ENCODE peak calls at places on chromosome 10, in ten cellular contexts. U, M, P, C, Y, A, G, D, O and W are unnamed samples.

GRCh38 chr10:32982293-32982709 is 24.3 kb upstream of the ITGB1 start:
- DNase-seq in U (peak), M (no peak), P (no peak), C (no peak), Y (peak), A (no peak), G (no peak), D (peak), O (no peak), W (peak)

GRCh38 chr10:12250181-12250580 is 54.2 kb downstream of the CDC123 start:
- DNase-seq in U (no peak), M (no peak), P (no peak), C (no peak), Y (no peak), A (no peak), G (peak), D (no peak), O (no peak), W (no peak)

GRCh38 chr10:12006671-12007070 is 35.9 kb downstream of the UPF2 start:
- DNase-seq in U (no peak), M (no peak), P (no peak), C (no peak), Y (no peak), A (no peak), G (no peak), D (no peak), O (no peak), W (no peak)

GRCh38 chr10:91409869-91410637 is at the start of gene HECTD2:
- DNase-seq in U (peak), M (peak), P (peak), C (peak), Y (peak), A (peak), G (peak), D (peak), O (peak), W (peak)

GRCh38 chr10:17665742-17666141 is 21.8 kb downstream of the STAM start:
- DNase-seq in U (peak), M (no peak), P (no peak), C (no peak), Y (peak), A (no peak), G (no peak), D (peak), O (no peak), W (peak)

GRCh38 chr10:46248651-46249131 is 38.1 kb upstream of the ANTXRL start:
- DNase-seq in U (no peak), M (no peak), P (peak), C (peak), Y (no peak), A (no peak), G (no peak), D (no peak), O (no peak), W (no peak)

GRCh38 chr10:20100157-20100556 is 283.9 kb downstream of the PLXDC2 start:
- DNase-seq in U (peak), M (no peak), P (no peak), C (no peak), Y (peak), A (no peak), G (no peak), D (peak), O (no peak), W (peak)

GRCh38 chr10:117226813-117227451 is 14.0 kb upstream of the SLC18A2 start:
- DNase-seq in U (peak), M (no peak), P (no peak), C (peak), Y (peak), A (peak), G (no peak), D (peak), O (peak), W (peak)

GRCh38 chr10:45408421-45409319 is 34.7 kb downstream of the ALOX5 start:
- DNase-seq in U (no peak), M (no peak), P (no peak), C (no peak), Y (no peak), A (no peak), G (no peak), D (no peak), O (no peak), W (no peak)

GRCh38 chr10:59557052-59557451 is 152.6 kb downstream of the SLC16A9 start:
- DNase-seq in U (peak), M (no peak), P (no peak), C (no peak), Y (no peak), A (peak), G (no peak), D (peak), O (no peak), W (no peak)

GRCh38 chr10:69885379-69886156 is 83.9 kb downstream of the COL13A1 start:
- DNase-seq in U (peak), M (no peak), P (no peak), C (no peak), Y (no peak), A (no peak), G (no peak), D (no peak), O (peak), W (no peak)

GRCh38 chr10:52261362-52261761 is 52.7 kb upstream of the DKK1 start:
- DNase-seq in U (no peak), M (no peak), P (no peak), C (no peak), Y (no peak), A (no peak), G (no peak), D (no peak), O (no peak), W (no peak)

GRCh38 chr10:86341361-86341811 is 25.2 kb downstream of the GRID1 start:
- DNase-seq in U (no peak), M (peak), P (no peak), C (no peak), Y (no peak), A (no peak), G (no peak), D (peak), O (no peak), W (no peak)

GRCh38 chr10:103911021-103911459 is 6.9 kb downstream of the STN1 start:
- DNase-seq in U (no peak), M (no peak), P (no peak), C (no peak), Y (no peak), A (no peak), G (no peak), D (no peak), O (no peak), W (no peak)

GRCh38 chr10:86662186-86663045 is 5.9 kb upstream of the LDB3 start:
- DNase-seq in U (no peak), M (no peak), P (no peak), C (no peak), Y (no peak), A (no peak), G (peak), D (no peak), O (no peak), W (no peak)

GRCh38 chr10:52740913-52741675 is 31.5 kb downstream of the MBL2 start:
- DNase-seq in U (peak), M (no peak), P (no peak), C (peak), Y (peak), A (peak), G (no peak), D (peak), O (peak), W (peak)

GRCh38 chr10:132311338-132311939 is 3.7 kb upstream of the STK32C start:
- DNase-seq in U (no peak), M (no peak), P (no peak), C (no peak), Y (peak), A (peak), G (no peak), D (no peak), O (peak), W (no peak)
- H3K4me3 ChIP-seq in U (no peak), M (no peak), P (no peak), C (no peak), Y (no peak), A (no peak), G (no peak), D (no peak), O (no peak), W (no peak)

GRCh38 chr10:8873310-8873709 is 818.8 kb downstream of the GATA3 start:
- DNase-seq in U (peak), M (no peak), P (no peak), C (no peak), Y (peak), A (no peak), G (no peak), D (peak), O (no peak), W (no peak)
- TF ChIP-seq CTCF in U (no peak), M (no peak), P (no peak), C (no peak), Y (peak), A (peak), G (no peak), D (no peak), O (peak), W (no peak)

GRCh38 chr10:74078037-74078436 is 72.6 kb downstream of the AP3M1 start:
- DNase-seq in U (peak), M (no peak), P (no peak), C (no peak), Y (no peak), A (no peak), G (no peak), D (peak), O (no peak), W (no peak)

GRCh38 chr10:74076961-74077360 is 73.7 kb downstream of the AP3M1 start:
- DNase-seq in U (no peak), M (no peak), P (no peak), C (no peak), Y (no peak), A (no peak), G (no peak), D (no peak), O (no peak), W (no peak)

GRCh38 chr10:74079028-74079913 is 71.4 kb downstream of the AP3M1 start:
- DNase-seq in U (peak), M (no peak), P (no peak), C (no peak), Y (no peak), A (no peak), G (no peak), D (peak), O (no peak), W (peak)

GRCh38 chr10:74075906-74076305 is 74.7 kb downstream of the AP3M1 start:
- DNase-seq in U (no peak), M (no peak), P (no peak), C (no peak), Y (no peak), A (no peak), G (no peak), D (no peak), O (no peak), W (no peak)

GRCh38 chr10:74077416-74077815 is 73.2 kb downstream of the AP3M1 start:
- DNase-seq in U (no peak), M (no peak), P (no peak), C (no peak), Y (no peak), A (no peak), G (no peak), D (no peak), O (no peak), W (no peak)
- H3K4me3 ChIP-seq in U (no peak), M (no peak), P (no peak), C (no peak), Y (no peak), A (no peak), G (no peak), D (no peak), O (no peak), W (no peak)

GRCh38 chr10:16626697-16627096 is 105.0 kb upstream of the C1QL3 start:
- DNase-seq in U (peak), M (no peak), P (no peak), C (no peak), Y (no peak), A (peak), G (no peak), D (no peak), O (no peak), W (no peak)
- TF ChIP-seq CTCF in U (no peak), M (no peak), P (no peak), C (no peak), Y (no peak), A (no peak), G (no peak), D (no peak), O (no peak), W (no peak)

DNA sequence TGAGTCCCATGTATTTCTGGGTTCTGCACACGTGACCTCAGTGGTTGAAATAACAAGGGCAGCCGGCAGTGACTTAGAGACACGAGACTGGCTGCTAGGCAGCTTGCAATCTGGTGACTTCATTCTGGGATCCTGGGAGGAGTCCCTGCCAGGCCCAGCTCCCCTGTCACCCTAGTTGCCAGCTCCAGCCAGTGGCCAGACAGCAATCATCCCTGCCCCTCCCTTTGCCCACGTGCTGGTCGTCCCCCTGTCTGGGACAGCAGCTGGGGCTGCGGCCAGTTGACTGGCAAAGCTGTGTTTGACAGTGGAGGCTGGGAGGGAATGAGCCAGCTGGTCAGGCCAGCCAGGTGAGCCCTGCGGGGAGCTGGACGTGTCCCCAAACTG is 30.0 kb downstream of the ADGRA1 start:
- DNase-seq in U (no peak), M (no peak), P (no peak), C (no peak), Y (no peak), A (no peak), G (peak), D (no peak), O (no peak), W (no peak)
- H3K4me3 ChIP-seq in U (no peak), M (no peak), P (no peak), C (no peak), Y (no peak), A (no peak), G (no peak), D (no peak), O (no peak), W (no peak)